ENCODE peak calls at places on chromosomes 16 and 17, in four cellular contexts. M is A549, Q is endothelial cell of umbilical vein, N is fibroblast of villous mesenchyme. W is an unnamed sample.

GRCh38 chr17:54919456-54919855 is 18.8 kb downstream of the TOM1L1 start:
- DNase-seq in Q (no peak), N (no peak), M (no peak), W (no peak)

GRCh38 chr16:68059804-68060203 is 25.4 kb upstream of the NFATC3 start:
- DNase-seq in Q (no peak), M (no peak), N (no peak), W (no peak)

GRCh38 chr16:11202260-11203091 is 53.5 kb downstream of the SOCS1 start:
- DNase-seq in M (no peak), Q (no peak), N (no peak), W (no peak)

GRCh38 chr16:31354394-31355291 is at the start of gene ITGAX:
- DNase-seq in Q (peak; percentile 34), M (peak; percentile 49), N (peak; percentile 4), W (no peak)

GRCh38 chr17:80790981-80791742 is 200.5 kb upstream of the CHMP6 start:
- DNase-seq in N (no peak), M (no peak), Q (no peak), W (no peak)

GRCh38 chr16:3999890-4000325 is 116.3 kb downstream of the ADCY9 start:
- DNase-seq in Q (no peak), N (peak; percentile 86), M (no peak), W (no peak)

GRCh38 chr17:67280279-67280678 is 35.3 kb upstream of the HELZ start:
- DNase-seq in Q (no peak), N (peak; percentile 28), M (no peak), W (no peak)

GRCh38 chr17:50501054-50501453 is 7.2 kb upstream of the MYCBPAP start:
- DNase-seq in M (peak; percentile 54), N (peak; percentile 39), Q (peak; percentile 42), W (no peak)

GRCh38 chr17:67488161-67488560 is 111.1 kb downstream of the PITPNC1 start:
- DNase-seq in N (peak; percentile 26), Q (no peak), M (no peak), W (no peak)

GRCh38 chr17:76370261-76370993 is 14.0 kb upstream of the SPHK1 start:
- DNase-seq in N (peak; percentile 91), M (peak; percentile 62), Q (peak; percentile 92), W (no peak)

GRCh38 chr16:87017388-87018012 is 299.7 kb downstream of the C16orf95 start:
- DNase-seq in Q (peak; percentile 88), N (peak; percentile 86), M (peak; percentile 84), W (no peak)

GRCh38 chr17:4836221-4836620 is 3.1 kb downstream of the MINK1 start:
- DNase-seq in Q (no peak), N (no peak), M (no peak), W (no peak)

GRCh38 chr17:50785942-50786570 is 18.7 kb upstream of the ANKRD40CL start:
- DNase-seq in N (peak; percentile 62), M (no peak), Q (no peak), W (no peak)

GRCh38 chr17:3575506-3575905 is 17.9 kb upstream of the TRPV3 start:
- DNase-seq in M (peak; percentile 61), Q (no peak), N (peak; percentile 83), W (no peak)

GRCh38 chr16:70712359-70712758 is 26.5 kb upstream of the MTSS2 start:
- DNase-seq in N (no peak), M (no peak), Q (no peak), W (no peak)

GRCh38 chr16:8576141-8577004 is 13.9 kb downstream of the TMEM114 start:
- DNase-seq in N (no peak), M (no peak), Q (no peak), W (no peak)

GRCh38 chr17:30920683-30921543 is 832 bp upstream of the ADAP2 start:
- DNase-seq in Q (no peak), M (no peak), N (no peak), W (no peak)

GRCh38 chr16:84616515-84616914 is 1.4 kb downstream of the COTL1 start:
- DNase-seq in Q (peak; percentile 22), M (peak; percentile 36), N (peak; percentile 45), W (no peak)

GRCh38 chr16:84832488-84833141 is 12.8 kb downstream of the CRISPLD2 start:
- DNase-seq in Q (no peak), N (peak; percentile 100), M (no peak), W (no peak)

GRCh38 chr17:32546031-32546444 is 59.2 kb downstream of the CDK5R1 start:
- DNase-seq in M (no peak), N (no peak), Q (no peak), W (no peak)

GRCh38 chr17:63963123-63963522 is 9.6 kb downstream of the SCN4A start:
- DNase-seq in M (no peak), Q (no peak), N (no peak), W (no peak)

GRCh38 chr16:29641561-29641960 is 21.5 kb upstream of the SPN start:
- DNase-seq in Q (no peak), N (peak; percentile 10), M (no peak), W (no peak)

GRCh38 chr17:54900457-54901229 is at the start of gene TOM1L1:
- DNase-seq in N (peak; percentile 68), Q (no peak), M (peak; percentile 85), W (peak; percentile 83)

GRCh38 chr17:79943354-79944241 is 92.1 kb downstream of the TBC1D16 start:
- DNase-seq in M (no peak), Q (no peak), N (no peak), W (peak; percentile 56)

GRCh38 chr16:89973235-89973634 is 24.7 kb downstream of the DEF8 start:
- DNase-seq in M (no peak), N (no peak), Q (no peak), W (no peak)

GRCh38 chr16:6913535-6913934 is 419.1 kb upstream of the RBFOX1 start:
- DNase-seq in Q (no peak), N (no peak), M (no peak), W (no peak)

GRCh38 chr17:75406222-75406615 is 741 bp upstream of the GRB2 start:
- DNase-seq in M (no peak), N (peak; percentile 22), Q (no peak), W (no peak)

GRCh38 chr16:57795431-57795878 is 6.8 kb downstream of the KIFC3 start:
- DNase-seq in Q (peak; percentile 31), N (peak; percentile 63), M (peak; percentile 89), W (no peak)

GRCh38 chr17:17376362-17376761 is 73.2 kb downstream of the NT5M start:
- DNase-seq in M (no peak), Q (no peak), N (peak; percentile 88), W (no peak)

GRCh38 chr16:9099131-9099625 is 7.7 kb downstream of the HAPSTR1 start:
- DNase-seq in M (no peak), Q (no peak), N (no peak), W (no peak)

GRCh38 chr17:7133424-7133823 is 18.8 kb upstream of the ASGR2 start:
- DNase-seq in Q (peak; percentile 27), N (no peak), M (peak; percentile 38), W (no peak)

GRCh38 chr17:48074322-48075054 is 26.3 kb downstream of the NFE2L1 start:
- DNase-seq in N (peak; percentile 84), M (peak; percentile 80), Q (peak; percentile 88), W (no peak)

GRCh38 chr16:79286646-79287423 is 313.7 kb downstream of the MAF start:
- DNase-seq in N (no peak), Q (no peak), M (no peak), W (no peak)

GRCh38 chr17:76292567-76292966 is 15.5 kb downstream of the QRICH2 start:
- DNase-seq in Q (no peak), M (no peak), N (no peak), W (no peak)

GRCh38 chr17:82935944-82936767 is 96.3 kb upstream of the ZNF750 start:
- DNase-seq in N (no peak), Q (no peak), M (no peak), W (peak; percentile 44)

GRCh38 chr17:77675816-77676799 is 282.4 kb upstream of the TNRC6C start:
- DNase-seq in Q (no peak), M (no peak), N (no peak), W (no peak)

GRCh38 chr17:1752425-1752941 is 9.4 kb upstream of the SERPINF1 start:
- DNase-seq in Q (no peak), N (no peak), M (peak; percentile 68), W (no peak)

GRCh38 chr17:5619088-5619740 is 34.9 kb upstream of the NLRP1 start:
- DNase-seq in N (no peak), M (no peak), Q (no peak), W (no peak)

DNA sequence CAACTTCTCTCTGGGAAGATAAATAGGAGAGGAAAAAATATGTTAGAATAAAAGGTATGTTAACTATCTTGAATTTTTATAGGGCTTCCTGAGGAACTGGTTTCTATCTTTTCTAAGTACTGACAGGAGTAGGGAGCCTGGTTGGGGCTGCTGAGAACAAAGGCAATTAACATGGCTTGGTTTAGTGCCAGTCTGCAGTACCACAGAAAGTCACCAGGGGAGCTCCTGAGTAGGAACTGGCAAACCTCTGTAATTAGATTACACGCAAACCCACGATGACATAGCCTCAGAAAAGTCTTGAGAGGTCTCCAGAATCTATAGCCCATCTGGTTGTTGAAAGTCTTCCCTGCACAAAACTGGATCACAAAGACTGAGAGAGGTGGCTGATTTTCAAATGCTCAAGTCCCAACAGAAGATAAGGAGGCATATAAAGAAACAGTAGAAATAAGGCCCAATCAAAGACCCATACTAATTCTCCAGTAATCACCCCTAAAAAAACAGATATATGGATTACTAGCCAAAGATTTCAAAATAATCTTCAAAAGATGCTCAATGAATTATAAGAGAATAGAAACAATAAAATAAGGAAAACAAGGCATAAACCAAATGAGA is 11.7 kb upstream of the CNTNAP4 start:
- DNase-seq in N (no peak), Q (no peak), M (peak; percentile 27), W (no peak)
- TF ChIP-seq CTCF in N (peak; percentile 43), Q (no peak), M (no peak), W (peak; percentile 77)

GRCh38 chr17:45876539-45876938 is 17.8 kb upstream of the MAPT start:
- DNase-seq in N (no peak), Q (no peak), M (no peak), W (no peak)
- TF ChIP-seq CTCF in N (no peak), Q (no peak), M (no peak), W (no peak)

DNA sequence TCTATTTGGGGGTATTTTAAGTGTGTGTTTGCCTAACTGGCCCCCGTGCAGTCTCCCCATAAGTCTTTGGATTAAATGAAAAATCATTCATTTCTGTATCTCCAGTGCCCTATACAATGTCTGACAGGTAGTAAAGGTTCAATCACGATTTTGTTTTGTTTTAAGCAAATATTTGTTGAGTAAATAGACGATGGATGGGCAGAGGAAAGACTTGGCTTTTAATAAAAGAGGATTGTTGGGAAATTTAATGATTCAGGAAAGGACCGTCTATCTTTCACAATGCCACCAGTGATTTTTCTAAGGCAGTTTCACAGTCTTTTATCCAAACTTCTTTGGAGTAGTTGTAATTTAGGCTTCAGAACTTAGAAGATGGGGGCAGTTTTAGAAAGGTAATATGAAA is 636.6 kb upstream of the GOT2 start:
- DNase-seq in N (no peak), M (no peak), Q (no peak), W (no peak)
- TF ChIP-seq CTCF in N (no peak), M (no peak), Q (no peak), W (no peak)

GRCh38 chr17:27354491-27355081 is 60.7 kb downstream of the WSB1 start:
- DNase-seq in M (peak; percentile 56), Q (no peak), N (no peak), W (no peak)
- TF ChIP-seq CTCF in M (no peak), Q (no peak), N (no peak), W (no peak)

DNA sequence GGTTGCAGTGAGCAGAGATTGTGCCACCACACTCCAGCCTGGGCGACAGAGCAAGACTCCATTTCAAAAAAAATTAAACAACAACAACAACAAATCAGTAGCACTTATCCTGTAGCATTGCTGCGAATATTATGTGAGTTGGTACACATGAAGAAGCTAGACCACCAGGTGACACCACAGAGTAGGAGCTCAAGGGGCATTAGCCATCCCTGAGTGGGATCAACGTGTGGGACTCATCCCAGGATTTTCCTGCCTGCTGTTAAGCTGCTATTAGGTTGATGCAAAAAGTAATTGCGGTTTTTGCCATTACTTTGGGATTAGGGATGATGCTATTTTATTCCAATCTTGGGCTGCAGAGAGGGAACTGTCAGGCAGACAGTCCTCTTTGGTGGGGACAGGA is 47.2 kb downstream of the OTOA start:
- DNase-seq in N (no peak), M (no peak), Q (no peak), W (no peak)
- TF ChIP-seq CTCF in N (no peak), M (no peak), Q (no peak), W (no peak)

W was measured in type B pancreatic cell.